ENCODE peak calls at places on chromosomes 2 and 18, in five cellular contexts. M, C, Q, V and J are unnamed samples.

GRCh38 chr2:57878573-57878910 is 168.1 kb upstream of the VRK2 start:
- DNase-seq in V (no peak), Q (no peak), C (no peak), M (no peak), J (no peak)

GRCh38 chr2:42193722-42194187 is 24.6 kb downstream of the EML4 start:
- DNase-seq in C (no peak), Q (peak), V (no peak), M (no peak), J (no peak)

GRCh38 chr18:78979682-78980278 is at the start of gene SALL3:
- DNase-seq in Q (no peak), V (no peak), C (no peak), M (no peak), J (no peak)

GRCh38 chr18:35409921-35410320 is 32.8 kb upstream of the ZNF396 start:
- DNase-seq in Q (no peak), C (no peak), M (no peak), V (no peak), J (no peak)

GRCh38 chr2:160984426-160985077 is 175.7 kb upstream of the TANK start:
- DNase-seq in C (no peak), V (no peak), Q (no peak), M (no peak), J (no peak)

GRCh38 chr2:69298862-69299261 is 88.2 kb downstream of the GFPT1 start:
- DNase-seq in C (no peak), Q (no peak), V (no peak), M (no peak), J (no peak)

GRCh38 chr2:110823165-110823564 is 90.8 kb downstream of the ACOXL start:
- DNase-seq in C (no peak), Q (no peak), V (no peak), M (no peak), J (peak)

GRCh38 chr2:120346667-120347358 is 877 bp downstream of the INHBB start:
- DNase-seq in C (no peak), Q (no peak), M (no peak), V (peak), J (no peak)

GRCh38 chr2:96903318-96903717 is 33.4 kb upstream of the SEMA4C start:
- DNase-seq in C (no peak), V (no peak), Q (no peak), M (no peak), J (no peak)

GRCh38 chr2:109647636-109648035 is 33.5 kb downstream of the SOWAHC start:
- DNase-seq in V (no peak), M (no peak), Q (no peak), C (no peak), J (no peak)

GRCh38 chr2:202375006-202375610 is 1.0 kb upstream of the BMPR2 start:
- DNase-seq in C (no peak), V (peak), M (peak), Q (peak), J (peak)
- TF ChIP-seq POLR2A in C (peak), V (no peak), M (no peak), Q (no peak), J (no peak)

GRCh38 chr18:3647636-3648035 is 197.7 kb downstream of the TGIF1 start:
- DNase-seq in Q (no peak), V (no peak), M (no peak), C (no peak), J (no peak)

GRCh38 chr18:3648695-3649094 is 198.7 kb downstream of the TGIF1 start:
- DNase-seq in Q (no peak), M (no peak), C (no peak), V (no peak), J (no peak)

GRCh38 chr18:3649559-3650426 is 199.8 kb downstream of the TGIF1 start:
- DNase-seq in M (no peak), V (peak), C (peak), Q (peak), J (no peak)

GRCh38 chr18:3651266-3651665 is 201.3 kb downstream of the TGIF1 start:
- DNase-seq in V (no peak), M (no peak), C (no peak), Q (no peak), J (no peak)

DNA sequence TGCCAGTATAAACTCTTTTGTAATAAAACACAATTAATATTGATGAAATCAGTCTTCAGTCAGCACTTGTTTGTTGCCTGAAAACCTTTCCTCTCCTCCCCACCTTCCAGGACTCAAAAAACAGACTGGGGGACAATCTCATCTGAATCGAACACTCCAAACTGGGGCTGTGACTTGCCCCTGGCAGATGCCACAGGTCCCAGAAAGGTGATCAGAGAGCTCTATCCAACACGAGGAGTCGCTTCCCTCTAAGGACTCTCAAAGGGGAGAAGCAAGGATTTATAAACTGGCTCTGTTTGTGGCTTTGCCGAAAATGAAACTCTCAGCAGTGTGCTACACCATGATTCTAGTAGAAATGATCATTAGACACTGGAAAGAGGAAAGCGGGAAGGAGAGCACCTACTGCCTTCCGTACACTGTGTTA is 199.2 kb downstream of the TGIF1 start:
- DNase-seq in Q (no peak), M (no peak), V (no peak), C (no peak), J (no peak)
- TF ChIP-seq POLR2A in Q (no peak), M (no peak), V (no peak), C (no peak), J (no peak)

DNA sequence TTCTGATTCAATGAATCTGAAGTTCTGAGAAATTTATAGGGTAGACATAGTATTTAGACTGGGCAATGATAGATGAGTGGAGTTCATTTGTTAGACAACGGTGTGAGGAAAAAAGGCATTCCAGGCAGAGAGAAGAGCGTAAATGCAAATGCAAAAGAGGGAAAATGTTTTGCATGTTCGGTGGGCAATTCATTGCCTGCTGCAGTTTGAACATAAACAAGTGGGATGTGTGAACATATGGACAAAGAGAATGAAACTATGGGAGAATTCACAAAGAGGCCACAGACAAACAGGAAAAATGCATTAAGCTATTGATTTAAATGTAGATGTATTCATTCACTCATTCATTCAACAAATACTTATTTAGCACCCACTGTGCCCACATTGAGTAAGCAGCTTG is 107.0 kb downstream of the EVA1A start:
- DNase-seq in M (no peak), V (no peak), C (no peak), Q (no peak), J (no peak)
- TF ChIP-seq POLR2A in M (no peak), V (no peak), C (no peak), Q (no peak), J (no peak)

GRCh38 chr2:237604391-237604790 is 13.9 kb upstream of the RAB17 start:
- DNase-seq in C (no peak), V (no peak), Q (no peak), M (no peak), J (no peak)

GRCh38 chr2:237602409-237602808 is 11.9 kb upstream of the RAB17 start:
- DNase-seq in V (no peak), C (no peak), M (no peak), Q (no peak), J (no peak)

GRCh38 chr2:237603049-237603717 is 12.6 kb upstream of the RAB17 start:
- DNase-seq in Q (no peak), M (no peak), V (no peak), C (no peak), J (no peak)

GRCh38 chr2:237604960-237605359 is 14.4 kb upstream of the RAB17 start:
- DNase-seq in Q (peak), M (no peak), C (no peak), V (no peak), J (no peak)

GRCh38 chr2:237603718-237604362 is 13.3 kb upstream of the RAB17 start:
- DNase-seq in C (no peak), V (no peak), M (peak), Q (peak), J (peak)
- TF ChIP-seq POLR2A in C (no peak), V (no peak), M (no peak), Q (no peak), J (no peak)

DNA sequence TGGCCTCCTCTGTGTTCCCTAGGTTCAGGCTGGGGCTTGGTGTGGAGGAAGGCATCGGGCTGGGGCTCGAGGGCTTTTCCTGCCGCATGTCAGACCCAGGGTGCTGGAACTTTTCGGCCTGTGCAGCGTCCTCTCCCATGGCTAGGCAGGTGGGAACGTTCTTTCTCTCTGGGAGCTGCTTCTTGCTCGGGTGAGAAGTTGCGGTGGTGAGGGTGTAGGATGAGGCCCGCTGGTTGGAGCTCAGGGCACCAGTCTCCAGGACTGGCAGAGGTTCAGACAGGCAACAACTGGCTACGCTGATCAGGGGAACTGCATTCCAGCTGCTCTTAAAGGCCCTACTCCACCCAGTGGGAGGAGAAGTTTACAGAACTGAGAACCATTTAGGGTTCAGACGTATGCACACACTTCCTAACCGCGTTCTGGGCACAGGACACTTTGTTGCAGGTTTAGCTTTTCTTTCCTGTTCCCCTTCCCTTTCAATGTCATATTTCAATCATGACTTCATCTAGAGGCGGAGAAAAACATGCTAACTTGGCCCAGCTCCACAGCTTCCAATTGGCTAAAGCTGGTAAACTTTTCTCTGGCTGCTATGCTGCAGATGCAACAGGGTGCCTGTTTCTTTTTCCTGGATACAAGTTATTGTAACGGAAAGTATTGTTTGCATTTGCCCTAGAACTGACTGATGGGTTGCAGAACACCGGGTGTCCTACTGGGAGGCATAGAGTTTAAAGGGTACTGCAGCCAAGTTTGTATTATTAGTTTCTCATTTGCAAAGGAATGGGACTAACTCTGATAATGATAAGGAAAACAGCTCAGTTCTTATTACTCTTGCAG is at the start of gene CAVIN2:
- DNase-seq in M (no peak), C (peak), V (peak), Q (peak), J (peak)
- TF ChIP-seq POLR2A in M (no peak), C (peak), V (no peak), Q (peak), J (no peak)

DNA sequence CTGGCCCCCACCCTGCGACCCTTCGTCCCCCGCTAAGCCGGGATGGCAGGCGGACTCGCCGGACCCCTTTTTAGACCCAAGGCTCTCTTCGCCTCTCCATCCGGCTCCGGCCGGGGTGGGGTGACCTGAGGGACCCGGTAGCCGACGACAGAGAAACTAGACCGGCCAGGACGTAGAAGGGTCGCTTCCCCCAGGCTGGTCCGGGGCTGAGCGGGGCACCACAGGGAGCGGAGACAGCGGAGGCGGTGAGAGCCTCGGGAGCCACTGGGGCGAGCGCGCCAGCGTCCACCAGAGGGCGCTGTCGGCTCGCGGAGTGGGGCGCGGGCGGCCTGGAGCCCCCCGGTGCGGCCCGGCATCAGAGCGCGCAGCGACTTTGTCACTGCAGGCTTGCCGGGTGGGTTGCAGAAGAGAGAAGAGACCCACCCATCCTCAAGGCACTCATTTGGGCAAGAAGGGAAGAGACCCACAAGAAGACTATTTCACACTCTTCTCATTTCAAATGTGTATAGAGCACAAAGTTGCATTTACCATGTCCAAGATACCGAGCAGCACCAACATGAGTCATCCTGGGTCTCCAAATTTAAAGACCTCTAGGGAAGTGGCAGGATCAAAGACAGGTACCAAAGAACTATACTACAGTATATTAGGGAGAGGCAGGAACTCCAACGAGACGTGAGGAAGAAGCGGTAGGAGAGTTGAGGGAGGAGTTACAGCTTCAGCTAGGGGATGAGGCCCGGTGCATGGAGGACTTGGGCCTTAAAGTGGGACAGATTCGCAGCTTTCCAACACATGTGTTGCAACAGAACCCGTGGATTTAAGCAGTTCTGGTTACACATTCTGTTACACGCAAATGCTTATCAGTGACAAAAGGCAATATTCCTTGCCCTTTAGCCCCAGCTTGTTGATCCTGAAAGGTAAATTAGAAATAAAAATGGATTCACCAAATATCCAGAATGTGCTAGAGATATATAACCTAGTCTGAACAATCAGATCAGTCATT is 7.6 kb upstream of the PRKCE start:
- DNase-seq in C (peak), V (peak), M (peak), Q (peak), J (peak)
- TF ChIP-seq POLR2A in C (no peak), V (peak), M (no peak), Q (no peak), J (no peak)

DNA sequence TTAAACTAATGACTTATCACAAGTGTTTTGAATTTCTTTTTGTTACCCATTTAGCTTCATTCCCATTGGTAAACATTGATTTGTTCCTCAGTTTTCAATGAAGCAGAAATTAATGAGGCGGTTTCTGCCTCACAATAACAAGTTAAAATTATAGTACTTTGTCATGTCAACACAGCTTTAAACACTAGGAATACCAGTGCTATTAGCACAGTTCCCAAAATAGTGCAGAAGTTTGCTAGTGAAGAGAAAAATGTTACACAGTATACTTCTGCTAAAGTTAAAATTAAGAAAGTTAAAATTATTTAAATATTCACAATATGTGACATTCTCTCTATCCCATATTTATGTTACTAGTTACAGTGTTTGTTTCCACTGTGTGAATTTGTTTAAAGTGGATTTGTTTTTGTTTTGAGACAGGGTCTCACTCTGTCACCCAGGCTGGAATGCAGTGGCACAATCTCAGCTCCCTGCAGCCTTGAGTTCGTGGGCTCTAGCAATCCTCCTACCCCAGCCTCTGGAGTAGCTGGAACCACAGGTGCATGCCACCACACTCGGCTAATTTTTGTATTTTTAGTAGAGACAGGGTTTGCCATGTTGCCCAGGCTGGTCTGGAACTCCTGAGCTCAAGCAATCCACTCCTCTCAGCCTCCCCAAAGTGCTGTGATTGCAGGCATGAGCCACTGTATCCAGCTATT is 3.8 kb upstream of the CHN1 start:
- DNase-seq in C (no peak), V (no peak), M (no peak), Q (no peak), J (no peak)
- TF ChIP-seq POLR2A in C (no peak), V (no peak), M (no peak), Q (no peak), J (no peak)

DNA sequence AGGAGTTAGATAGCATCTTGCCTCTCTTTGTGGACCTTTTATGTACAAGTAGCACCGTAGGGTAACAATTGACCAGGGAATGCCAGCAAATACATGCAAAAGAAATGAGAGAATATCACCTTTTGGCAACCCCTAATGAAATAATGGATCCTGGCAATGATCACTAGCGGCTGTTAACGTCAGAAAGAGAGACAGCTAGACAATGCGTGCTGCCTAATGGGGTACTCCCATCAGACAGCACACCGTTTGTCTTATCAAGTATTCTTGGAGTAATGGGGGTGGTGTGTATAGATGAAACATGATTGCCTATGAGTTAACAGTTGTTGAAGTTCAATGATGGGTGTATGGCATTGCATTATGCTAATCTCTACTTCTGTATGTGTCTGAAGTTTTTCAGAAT is 1.6 kb downstream of the ELAC1 start:
- DNase-seq in C (no peak), V (no peak), M (no peak), Q (no peak), J (no peak)
- TF ChIP-seq POLR2A in C (no peak), V (no peak), M (no peak), Q (no peak), J (no peak)

GRCh38 chr2:201158111-201158929 is 24.6 kb upstream of the CASP10 start:
- DNase-seq in C (peak), V (peak), M (no peak), Q (peak), J (peak)
- TF ChIP-seq POLR2A in C (no peak), V (no peak), M (no peak), Q (no peak), J (no peak)